ENCODE peak calls at places on chromosomes 2 and 18, in four cellular contexts. One of them, this sample, is unnamed.

GRCh38 chr2:211401328-211401727 is 844.9 kb downstream of the CPS1 start:
- DNase-seq in caudate nucleus: no peak
- DNase-seq in Ammon's horn: no peak
- DNase-seq in neuronal stem cell: no peak
- DNase-seq in this sample: no peak

GRCh38 chr2:66987747-66988146 is 409.4 kb upstream of the ETAA1 start:
- DNase-seq in Ammon's horn: no peak
- DNase-seq in neuronal stem cell: no peak
- DNase-seq in caudate nucleus: no peak
- DNase-seq in this sample: no peak

GRCh38 chr2:133097666-133098065 is 427.7 kb upstream of the LYPD1 start:
- DNase-seq in neuronal stem cell: no peak
- DNase-seq in Ammon's horn: no peak
- DNase-seq in caudate nucleus: no peak
- DNase-seq in this sample: no peak

GRCh38 chr2:217960351-217960750 is 42.4 kb downstream of the TNS1 start:
- DNase-seq in neuronal stem cell: no peak
- DNase-seq in Ammon's horn: no peak
- DNase-seq in caudate nucleus: no peak
- DNase-seq in this sample: no peak

GRCh38 chr2:145702305-145702704 is 1182.4 kb upstream of the ZEB2 start:
- DNase-seq in Ammon's horn: no peak
- DNase-seq in neuronal stem cell: no peak
- DNase-seq in caudate nucleus: no peak
- DNase-seq in this sample: no peak

GRCh38 chr2:179800776-179801175 is 60.6 kb downstream of the ZNF385B start:
- DNase-seq in neuronal stem cell: no peak
- DNase-seq in caudate nucleus: no peak
- DNase-seq in Ammon's horn: no peak
- DNase-seq in this sample: no peak

GRCh38 chr2:104702451-104702850 is 151.5 kb upstream of the POU3F3 start:
- DNase-seq in caudate nucleus: no peak
- DNase-seq in Ammon's horn: peak
- DNase-seq in neuronal stem cell: peak
- DNase-seq in this sample: peak

GRCh38 chr2:131517106-131517831 is 10.4 kb upstream of the CCDC74A start:
- DNase-seq in caudate nucleus: no peak
- DNase-seq in Ammon's horn: no peak
- DNase-seq in neuronal stem cell: no peak
- DNase-seq in this sample: no peak

GRCh38 chr2:119251652-119252051 is 28.0 kb downstream of the STEAP3 start:
- DNase-seq in Ammon's horn: no peak
- DNase-seq in caudate nucleus: no peak
- DNase-seq in neuronal stem cell: no peak
- DNase-seq in this sample: no peak

GRCh38 chr2:207182916-207183315 is 17.2 kb upstream of the KLF7 start:
- DNase-seq in neuronal stem cell: no peak
- DNase-seq in Ammon's horn: no peak
- DNase-seq in caudate nucleus: no peak
- DNase-seq in this sample: no peak

GRCh38 chr2:113103958-113104627 is 23.3 kb upstream of the IL1RN start:
- DNase-seq in neuronal stem cell: no peak
- DNase-seq in caudate nucleus: peak
- DNase-seq in Ammon's horn: no peak
- DNase-seq in this sample: no peak

GRCh38 chr2:208320686-208321085 is 54.6 kb downstream of the PIKFYVE start:
- DNase-seq in neuronal stem cell: no peak
- DNase-seq in Ammon's horn: peak
- DNase-seq in caudate nucleus: peak
- DNase-seq in this sample: no peak

GRCh38 chr18:33804258-33804657 is 226.2 kb downstream of the ASXL3 start:
- DNase-seq in Ammon's horn: no peak
- DNase-seq in neuronal stem cell: no peak
- DNase-seq in caudate nucleus: no peak
- DNase-seq in this sample: no peak

GRCh38 chr2:160301420-160301819 is 101.3 kb upstream of the ITGB6 start:
- DNase-seq in neuronal stem cell: no peak
- DNase-seq in caudate nucleus: no peak
- DNase-seq in Ammon's horn: no peak
- DNase-seq in this sample: no peak

GRCh38 chr18:72863754-72864153 is 4.0 kb downstream of the NETO1 start:
- DNase-seq in Ammon's horn: no peak
- DNase-seq in caudate nucleus: no peak
- DNase-seq in neuronal stem cell: no peak
- DNase-seq in this sample: no peak

GRCh38 chr18:45765740-45766139 is 41.8 kb downstream of the SLC14A1 start:
- DNase-seq in caudate nucleus: no peak
- DNase-seq in Ammon's horn: no peak
- DNase-seq in neuronal stem cell: no peak
- DNase-seq in this sample: no peak

GRCh38 chr2:223264541-223265171 is 212.7 kb downstream of the KCNE4 start:
- DNase-seq in Ammon's horn: no peak
- DNase-seq in neuronal stem cell: no peak
- DNase-seq in caudate nucleus: no peak
- DNase-seq in this sample: no peak

GRCh38 chr2:12534646-12535263 is 182.0 kb upstream of the TRIB2 start:
- DNase-seq in neuronal stem cell: no peak
- DNase-seq in Ammon's horn: peak
- DNase-seq in caudate nucleus: peak
- DNase-seq in this sample: peak

GRCh38 chr2:60484080-60484737 is 69.2 kb downstream of the BCL11A start:
- DNase-seq in Ammon's horn: peak
- DNase-seq in neuronal stem cell: no peak
- DNase-seq in caudate nucleus: no peak
- DNase-seq in this sample: peak

GRCh38 chr2:187383043-187383800 is 64.8 kb downstream of the CALCRL start:
- DNase-seq in Ammon's horn: no peak
- DNase-seq in caudate nucleus: no peak
- DNase-seq in neuronal stem cell: no peak
- DNase-seq in this sample: no peak

GRCh38 chr2:220556658-220557057 is 929.2 kb downstream of the SLC4A3 start:
- DNase-seq in neuronal stem cell: no peak
- DNase-seq in Ammon's horn: no peak
- DNase-seq in caudate nucleus: no peak
- DNase-seq in this sample: no peak

GRCh38 chr2:234165421-234165820 is 114.9 kb downstream of the SPP2 start:
- DNase-seq in Ammon's horn: no peak
- DNase-seq in caudate nucleus: no peak
- DNase-seq in neuronal stem cell: no peak
- DNase-seq in this sample: no peak

GRCh38 chr2:64675860-64676259 is 22.1 kb upstream of the SERTAD2 start:
- DNase-seq in neuronal stem cell: no peak
- DNase-seq in caudate nucleus: peak
- DNase-seq in Ammon's horn: peak
- DNase-seq in this sample: no peak

GRCh38 chr2:212669761-212670160 is 131.2 kb upstream of the ERBB4 start:
- DNase-seq in caudate nucleus: no peak
- DNase-seq in neuronal stem cell: no peak
- DNase-seq in Ammon's horn: no peak
- DNase-seq in this sample: no peak

This sample was measured in neural progenitor cell.